ENCODE peak calls at places on chromosomes 12 and 14, in five cellular contexts. V is neural crest cell, E is mucosa of descending colon, W is breast epithelium, J is GM10248. X is an unnamed sample.

GRCh38 chr12:107649615-107650014 is 36.0 kb upstream of the PWP1 start:
- DNase-seq in V (no peak), E (no peak), W (no peak), J (no peak), X (no peak)

GRCh38 chr14:88168498-88169165 is 154.4 kb downstream of the KCNK10 start:
- DNase-seq in V (peak; percentile 9), E (no peak), W (no peak), J (peak; percentile 63), X (no peak)

GRCh38 chr12:101010881-101011280 is 199.2 kb downstream of the SLC5A8 start:
- DNase-seq in V (no peak), E (no peak), W (no peak), J (no peak), X (no peak)

GRCh38 chr14:70359076-70359424 is 433 bp downstream of the COX16 start:
- DNase-seq in V (no peak), E (no peak), W (no peak), J (peak; percentile 11), X (no peak)

GRCh38 chr12:18382486-18382885 is 121.2 kb downstream of the PIK3C2G start:
- DNase-seq in V (no peak), E (no peak), W (no peak), J (no peak), X (no peak)

GRCh38 chr14:21724115-21724973 is 50.7 kb upstream of the OR4E1 start:
- DNase-seq in V (no peak), E (no peak), W (no peak), J (no peak), X (no peak)

GRCh38 chr12:127459687-127460086 is 807.3 kb upstream of the TMEM132C start:
- DNase-seq in V (no peak), E (no peak), W (no peak), J (no peak), X (no peak)

GRCh38 chr14:60760648-60761364 is 26.2 kb downstream of the MNAT1 start:
- DNase-seq in V (no peak), E (no peak), W (no peak), J (no peak), X (no peak)

GRCh38 chr12:77940566-77940965 is 109.9 kb downstream of the NAV3 start:
- DNase-seq in V (no peak), E (no peak), W (no peak), J (no peak), X (no peak)

GRCh38 chr12:111011999-111012600 is 91.7 kb upstream of the MYL2 start:
- DNase-seq in V (no peak), E (no peak), W (no peak), J (no peak), X (no peak)

GRCh38 chr14:20680843-20681347 is 3.5 kb upstream of the RNASE4 start:
- DNase-seq in V (no peak), E (peak; percentile 65), W (no peak), J (peak; percentile 62), X (no peak)

GRCh38 chr14:102317564-102318248 is 1.8 kb upstream of the ZNF839 start:
- DNase-seq in V (no peak), E (no peak), W (no peak), J (no peak), X (no peak)

GRCh38 chr14:88554458-88555286 is at the start of gene PTPN21:
- DNase-seq in V (peak; percentile 65), E (peak; percentile 89), W (peak; percentile 79), J (peak; percentile 46), X (no peak)

GRCh38 chr14:54310852-54311230 is 86.0 kb upstream of the CDKN3 start:
- DNase-seq in V (no peak), E (no peak), W (no peak), J (no peak), X (no peak)

GRCh38 chr14:64641760-64642159 is 62.5 kb upstream of the PLEKHG3 start:
- DNase-seq in V (no peak), E (no peak), W (no peak), J (no peak), X (no peak)

GRCh38 chr12:30110970-30111586 is 327.3 kb upstream of the TMTC1 start:
- DNase-seq in V (no peak), E (no peak), W (no peak), J (no peak), X (no peak)

GRCh38 chr12:96120359-96121100 is 73.6 kb upstream of the ELK3 start:
- DNase-seq in V (no peak), E (peak; percentile 35), W (no peak), J (peak; percentile 69), X (no peak)

GRCh38 chr12:109736552-109737108 is 23.0 kb downstream of the FAM222A start:
- DNase-seq in V (peak; percentile 71), E (peak; percentile 41), W (peak; percentile 38), J (no peak), X (no peak)

GRCh38 chr14:61653507-61653906 is 41.8 kb upstream of the HIF1A start:
- DNase-seq in V (no peak), E (no peak), W (no peak), J (no peak), X (no peak)

GRCh38 chr12:56261503-56262230 is 3.5 kb upstream of the ANKRD52 start:
- DNase-seq in V (no peak), E (no peak), W (no peak), J (no peak), X (no peak)
- TF ChIP-seq CTCF in V (no peak), E (no peak), W (no peak), J (no peak), X (no peak)

GRCh38 chr12:50195832-50196231 is 28.7 kb upstream of the CERS5 start:
- DNase-seq in V (no peak), E (no peak), W (no peak), J (no peak), X (no peak)

GRCh38 chr12:50198829-50199228 is 31.7 kb upstream of the CERS5 start:
- DNase-seq in V (no peak), E (no peak), W (no peak), J (no peak), X (no peak)

GRCh38 chr12:50196537-50196936 is 29.4 kb upstream of the CERS5 start:
- DNase-seq in V (no peak), E (no peak), W (no peak), J (no peak), X (no peak)

GRCh38 chr12:50200507-50201273 is 33.5 kb upstream of the CERS5 start:
- DNase-seq in V (no peak), E (no peak), W (no peak), J (no peak), X (no peak)

DNA sequence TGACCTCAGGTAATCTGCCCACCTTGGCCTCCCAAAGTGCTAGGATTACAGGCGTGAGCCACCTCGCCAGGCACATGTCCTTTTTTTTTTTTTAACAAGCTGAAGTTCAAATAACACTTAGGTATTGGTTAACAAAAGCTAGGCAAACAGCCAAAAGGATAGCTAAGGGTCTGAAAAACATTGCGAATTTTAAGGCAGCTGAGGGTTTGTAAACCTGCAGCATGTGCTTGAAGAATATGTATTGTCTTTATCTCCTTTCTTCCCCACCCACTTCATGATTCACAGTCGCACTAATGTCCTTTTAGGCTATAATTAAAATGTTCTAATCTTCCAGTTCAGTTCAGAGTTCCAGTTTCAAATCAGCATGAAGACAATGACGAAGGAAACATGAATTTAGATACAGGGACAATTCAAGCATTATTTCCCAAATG is 30.1 kb upstream of the CERS5 start:
- DNase-seq in V (no peak), E (no peak), W (no peak), J (no peak), X (no peak)
- TF ChIP-seq CTCF in V (no peak), E (no peak), W (no peak), J (no peak), X (no peak)

GRCh38 chr12:6276936-6277615 is 33.4 kb upstream of the PLEKHG6 start:
- DNase-seq in V (no peak), E (no peak), W (no peak), J (peak; percentile 6), X (no peak)
- TF ChIP-seq CTCF in V (no peak), E (no peak), W (no peak), J (no peak), X (no peak)

DNA sequence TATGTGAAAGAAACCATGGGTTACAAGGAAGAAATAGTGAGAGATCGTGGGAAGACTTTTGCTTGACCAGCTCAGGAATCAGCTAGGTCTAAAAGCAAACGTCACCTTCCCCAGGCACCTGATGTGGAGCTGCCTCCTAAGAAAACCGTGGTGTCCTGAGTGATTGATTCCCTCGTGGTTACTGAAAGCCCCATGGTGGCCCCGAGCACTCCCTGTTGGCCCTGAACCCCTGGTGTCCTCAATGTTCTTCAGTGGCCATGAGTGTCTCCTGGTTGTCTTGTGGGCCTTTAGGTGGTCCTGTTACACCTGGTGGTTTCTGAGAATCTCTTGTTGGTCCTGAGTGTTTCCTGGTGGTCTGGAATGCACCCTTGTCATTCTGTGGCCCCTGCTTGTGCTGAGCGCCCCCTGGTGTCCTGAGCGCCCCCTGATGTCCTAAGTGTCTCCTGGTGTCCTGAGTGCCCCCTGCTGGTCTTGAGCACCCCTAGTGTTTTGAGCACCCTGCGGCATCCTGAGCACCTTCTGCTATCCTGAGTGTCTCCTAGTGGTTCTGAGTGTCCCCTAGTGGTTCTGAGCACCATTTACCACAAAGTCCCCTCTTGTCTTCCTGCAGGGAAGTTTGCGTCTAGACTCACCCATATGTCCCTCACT is 518.7 kb downstream of the TMEM121 start:
- DNase-seq in V (no peak), E (peak; percentile 70), W (no peak), J (peak; percentile 65), X (no peak)
- TF ChIP-seq CTCF in V (no peak), E (no peak), W (no peak), J (peak; percentile 82), X (peak; percentile 36)

GRCh38 chr12:103331643-103332042 is 164.1 kb downstream of the C12orf42 start:
- DNase-seq in V (no peak), E (no peak), W (no peak), J (no peak), X (no peak)

GRCh38 chr12:103327676-103328075 is 168.1 kb downstream of the C12orf42 start:
- DNase-seq in V (no peak), E (no peak), W (no peak), J (no peak), X (no peak)

GRCh38 chr12:103330672-103331071 is 165.1 kb downstream of the C12orf42 start:
- DNase-seq in V (no peak), E (no peak), W (no peak), J (no peak), X (no peak)

GRCh38 chr12:103326190-103326589 is 169.6 kb downstream of the C12orf42 start:
- DNase-seq in V (no peak), E (no peak), W (no peak), J (peak; percentile 20), X (no peak)
- TF ChIP-seq CTCF in V (peak; percentile 67), E (no peak), W (no peak), J (no peak), X (peak; percentile 29)

GRCh38 chr14:93115920-93116675 is at the start of gene ITPK1:
- DNase-seq in V (peak; percentile 52), E (peak; percentile 80), W (no peak), J (peak; percentile 83), X (no peak)
- TF ChIP-seq CTCF in V (peak; percentile 58), E (peak; percentile 35), W (no peak), J (peak; percentile 57), X (peak; percentile 22)